ENCODE peak calls at places on chromosomes 12 and 14, in four cellular contexts. One of them, this sample, is unnamed.

GRCh38 chr12:94560416-94561221 is 89.7 kb downstream of the TMCC3 start:
- DNase-seq in H9: peak
- DNase-seq in foreskin fibroblast: no peak
- DNase-seq in PC-3: peak
- DNase-seq in this sample: peak

GRCh38 chr12:45309826-45310626 is 94.1 kb downstream of the ANO6 start:
- DNase-seq in foreskin fibroblast: no peak
- DNase-seq in PC-3: no peak
- DNase-seq in H9: no peak
- DNase-seq in this sample: no peak

GRCh38 chr12:25295361-25295760 is 44.6 kb upstream of the KRAS start:
- DNase-seq in foreskin fibroblast: no peak
- DNase-seq in H9: no peak
- DNase-seq in PC-3: no peak
- DNase-seq in this sample: no peak

GRCh38 chr14:74583689-74584434 is 28.2 kb downstream of the LTBP2 start:
- DNase-seq in foreskin fibroblast: peak
- DNase-seq in PC-3: peak
- DNase-seq in H9: no peak
- DNase-seq in this sample: no peak

GRCh38 chr14:80629606-80630005 is 311.9 kb downstream of the CEP128 start:
- DNase-seq in PC-3: no peak
- DNase-seq in foreskin fibroblast: no peak
- DNase-seq in H9: no peak
- DNase-seq in this sample: no peak

GRCh38 chr12:56348776-56349175 is 10.1 kb downstream of the IL23A start:
- DNase-seq in PC-3: no peak
- DNase-seq in foreskin fibroblast: no peak
- DNase-seq in H9: no peak
- DNase-seq in this sample: no peak

GRCh38 chr12:120490833-120491512 is 4.9 kb upstream of the DYNLL1 start:
- DNase-seq in foreskin fibroblast: no peak
- DNase-seq in H9: no peak
- DNase-seq in PC-3: no peak
- DNase-seq in this sample: no peak

GRCh38 chr14:100618763-100619320 is 31.6 kb upstream of the BEGAIN start:
- DNase-seq in foreskin fibroblast: no peak
- DNase-seq in H9: no peak
- DNase-seq in PC-3: no peak
- DNase-seq in this sample: no peak

GRCh38 chr12:4483885-4484823 is 38.5 kb upstream of the FGF6 start:
- DNase-seq in H9: no peak
- DNase-seq in PC-3: peak
- DNase-seq in foreskin fibroblast: no peak
- DNase-seq in this sample: no peak

GRCh38 chr12:97555547-97556200 is 93.1 kb downstream of the RMST start:
- DNase-seq in H9: no peak
- DNase-seq in PC-3: no peak
- DNase-seq in foreskin fibroblast: no peak
- DNase-seq in this sample: no peak

GRCh38 chr12:75554556-75554880 is 43.1 kb upstream of the KRR1 start:
- DNase-seq in PC-3: no peak
- DNase-seq in foreskin fibroblast: no peak
- DNase-seq in H9: no peak
- DNase-seq in this sample: no peak

GRCh38 chr12:115325858-115326257 is 641.9 kb upstream of the TBX3 start:
- DNase-seq in H9: no peak
- DNase-seq in PC-3: peak
- DNase-seq in foreskin fibroblast: no peak
- DNase-seq in this sample: no peak

GRCh38 chr12:46179693-46180452 is 89.0 kb downstream of the SLC38A1 start:
- DNase-seq in H9: no peak
- DNase-seq in foreskin fibroblast: no peak
- DNase-seq in PC-3: no peak
- DNase-seq in this sample: peak

GRCh38 chr12:66269757-66270383 is 32.4 kb upstream of the HELB start:
- DNase-seq in PC-3: peak
- DNase-seq in H9: peak
- DNase-seq in foreskin fibroblast: peak
- DNase-seq in this sample: peak

GRCh38 chr12:59164991-59165718 is 244.9 kb upstream of the LRIG3 start:
- DNase-seq in H9: no peak
- DNase-seq in foreskin fibroblast: peak
- DNase-seq in PC-3: peak
- DNase-seq in this sample: peak

GRCh38 chr12:106840217-106840616 is 65.7 kb downstream of the RIC8B start:
- DNase-seq in PC-3: peak
- DNase-seq in H9: no peak
- DNase-seq in foreskin fibroblast: peak
- DNase-seq in this sample: no peak

GRCh38 chr14:104291123-104292000 is 153.0 kb downstream of the KIF26A start:
- DNase-seq in PC-3: peak
- DNase-seq in H9: peak
- DNase-seq in foreskin fibroblast: no peak
- DNase-seq in this sample: no peak

GRCh38 chr12:52581066-52581465 is 7.4 kb upstream of the KRT74 start:
- DNase-seq in PC-3: no peak
- DNase-seq in H9: no peak
- DNase-seq in foreskin fibroblast: no peak
- DNase-seq in this sample: no peak

GRCh38 chr12:52582971-52583456 is 9.4 kb upstream of the KRT74 start:
- DNase-seq in foreskin fibroblast: peak
- DNase-seq in PC-3: peak
- DNase-seq in H9: peak
- DNase-seq in this sample: peak

GRCh38 chr12:52582489-52582888 is 8.8 kb upstream of the KRT74 start:
- DNase-seq in H9: peak
- DNase-seq in foreskin fibroblast: no peak
- DNase-seq in PC-3: no peak
- DNase-seq in this sample: no peak

GRCh38 chr12:52580496-52580895 is 6.9 kb upstream of the KRT74 start:
- DNase-seq in H9: no peak
- DNase-seq in PC-3: no peak
- DNase-seq in foreskin fibroblast: no peak
- DNase-seq in this sample: no peak

GRCh38 chr12:52581481-52581880 is 7.8 kb upstream of the KRT74 start:
- DNase-seq in PC-3: peak
- DNase-seq in H9: no peak
- DNase-seq in foreskin fibroblast: peak
- DNase-seq in this sample: no peak
- TF ChIP-seq CTCF in PC-3: no peak
- TF ChIP-seq CTCF in H9: no peak
- TF ChIP-seq CTCF in foreskin fibroblast: no peak
- TF ChIP-seq CTCF in this sample: no peak

GRCh38 chr12:132459270-132459669 is 30.7 kb upstream of the FBRSL1 start:
- DNase-seq in PC-3: no peak
- DNase-seq in foreskin fibroblast: no peak
- DNase-seq in H9: no peak
- DNase-seq in this sample: no peak

GRCh38 chr12:132461526-132461925 is 28.4 kb upstream of the FBRSL1 start:
- DNase-seq in H9: no peak
- DNase-seq in PC-3: no peak
- DNase-seq in foreskin fibroblast: no peak
- DNase-seq in this sample: no peak

GRCh38 chr12:132462778-132463177 is 27.2 kb upstream of the FBRSL1 start:
- DNase-seq in PC-3: no peak
- DNase-seq in foreskin fibroblast: no peak
- DNase-seq in H9: no peak
- DNase-seq in this sample: peak

GRCh38 chr12:132458441-132459225 is 31.3 kb upstream of the FBRSL1 start:
- DNase-seq in foreskin fibroblast: no peak
- DNase-seq in H9: no peak
- DNase-seq in PC-3: no peak
- DNase-seq in this sample: no peak

GRCh38 chr12:132460571-132460970 is 29.4 kb upstream of the FBRSL1 start:
- DNase-seq in PC-3: peak
- DNase-seq in H9: no peak
- DNase-seq in foreskin fibroblast: no peak
- DNase-seq in this sample: no peak
- TF ChIP-seq CTCF in PC-3: peak
- TF ChIP-seq CTCF in H9: peak
- TF ChIP-seq CTCF in foreskin fibroblast: no peak
- TF ChIP-seq CTCF in this sample: peak

GRCh38 chr14:20988717-20989116 is 1.1 kb upstream of the METTL17 start:
- DNase-seq in PC-3: no peak
- DNase-seq in foreskin fibroblast: peak
- DNase-seq in H9: no peak
- DNase-seq in this sample: no peak

GRCh38 chr14:20986811-20987210 is 3.0 kb upstream of the METTL17 start:
- DNase-seq in H9: no peak
- DNase-seq in PC-3: peak
- DNase-seq in foreskin fibroblast: peak
- DNase-seq in this sample: no peak

GRCh38 chr14:20989464-20989786 is 355 bp upstream of the METTL17 start:
- DNase-seq in PC-3: no peak
- DNase-seq in foreskin fibroblast: no peak
- DNase-seq in H9: no peak
- DNase-seq in this sample: no peak

DNA sequence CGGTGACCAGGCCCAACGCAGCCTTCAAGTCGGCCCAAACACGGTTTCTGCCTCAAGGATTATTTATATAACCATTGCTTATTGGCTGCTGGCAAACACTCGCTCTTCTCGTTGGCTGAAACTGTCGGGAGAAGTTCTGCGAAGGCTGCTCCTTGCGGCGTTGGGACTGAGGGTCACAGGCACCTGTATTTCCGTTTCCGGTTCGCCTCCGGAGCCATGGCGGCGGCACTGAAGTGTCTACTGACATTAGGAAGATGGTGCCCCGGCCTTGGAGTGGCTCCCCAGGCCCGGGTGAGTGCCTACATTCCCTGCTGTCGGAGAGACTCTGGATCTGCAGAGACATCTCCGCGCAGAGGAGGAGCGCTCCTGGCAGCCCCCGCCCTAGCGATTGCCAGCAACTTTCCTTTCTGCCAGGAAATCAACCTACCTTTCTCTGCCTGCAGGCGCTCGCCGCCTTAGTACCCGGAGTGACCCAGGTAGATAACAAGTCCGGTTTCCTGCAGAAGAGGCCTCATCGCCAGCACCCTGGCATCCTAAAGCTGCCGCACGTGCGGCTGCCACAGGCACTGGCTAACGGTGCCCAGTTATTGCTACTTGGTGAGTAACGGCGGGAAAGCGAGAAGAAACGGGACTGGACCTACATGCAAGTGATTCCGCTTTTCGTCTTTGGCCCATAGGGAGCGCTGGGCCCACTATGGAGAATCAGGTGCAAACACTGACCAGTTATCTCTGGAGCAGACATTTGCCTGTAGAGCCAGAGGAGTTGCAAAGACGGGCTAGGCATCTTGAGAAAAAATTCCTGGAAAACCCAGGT is at the start of gene METTL17:
- DNase-seq in PC-3: peak
- DNase-seq in H9: peak
- DNase-seq in foreskin fibroblast: peak
- DNase-seq in this sample: peak
- TF ChIP-seq CTCF in PC-3: no peak
- TF ChIP-seq CTCF in H9: peak
- TF ChIP-seq CTCF in foreskin fibroblast: peak
- TF ChIP-seq CTCF in this sample: peak

GRCh38 chr14:76181546-76181945 is 29.8 kb downstream of the GPATCH2L start:
- DNase-seq in H9: no peak
- DNase-seq in PC-3: peak
- DNase-seq in foreskin fibroblast: no peak
- DNase-seq in this sample: no peak
- TF ChIP-seq CTCF in H9: peak
- TF ChIP-seq CTCF in PC-3: peak
- TF ChIP-seq CTCF in foreskin fibroblast: peak
- TF ChIP-seq CTCF in this sample: peak

GRCh38 chr12:50979369-50980052 is 27.2 kb downstream of the HIGD1C start:
- DNase-seq in PC-3: no peak
- DNase-seq in foreskin fibroblast: no peak
- DNase-seq in H9: no peak
- DNase-seq in this sample: peak
- TF ChIP-seq CTCF in PC-3: no peak
- TF ChIP-seq CTCF in foreskin fibroblast: no peak
- TF ChIP-seq CTCF in H9: no peak
- TF ChIP-seq CTCF in this sample: no peak

GRCh38 chr12:128069359-128069997 is 197.5 kb upstream of the TMEM132C start:
- DNase-seq in foreskin fibroblast: peak
- DNase-seq in H9: peak
- DNase-seq in PC-3: peak
- DNase-seq in this sample: peak
- TF ChIP-seq CTCF in foreskin fibroblast: peak
- TF ChIP-seq CTCF in H9: peak
- TF ChIP-seq CTCF in PC-3: peak
- TF ChIP-seq CTCF in this sample: peak

GRCh38 chr14:57530571-57530970 is 36.9 kb upstream of the CCDC198 start:
- DNase-seq in PC-3: no peak
- DNase-seq in foreskin fibroblast: no peak
- DNase-seq in H9: no peak
- DNase-seq in this sample: no peak

GRCh38 chr14:57533214-57533613 is 39.6 kb upstream of the CCDC198 start:
- DNase-seq in PC-3: peak
- DNase-seq in foreskin fibroblast: peak
- DNase-seq in H9: no peak
- DNase-seq in this sample: peak
- TF ChIP-seq CTCF in PC-3: peak
- TF ChIP-seq CTCF in foreskin fibroblast: peak
- TF ChIP-seq CTCF in H9: peak
- TF ChIP-seq CTCF in this sample: peak

GRCh38 chr12:3333583-3333982 is 157.4 kb upstream of the PRMT8 start:
- DNase-seq in PC-3: peak
- DNase-seq in foreskin fibroblast: no peak
- DNase-seq in H9: peak
- DNase-seq in this sample: no peak
- TF ChIP-seq CTCF in PC-3: peak
- TF ChIP-seq CTCF in foreskin fibroblast: no peak
- TF ChIP-seq CTCF in H9: peak
- TF ChIP-seq CTCF in this sample: no peak

This sample was measured in GM12865.